ENCODE peak calls at places on chromosomes 6 and 20, in ten cellular contexts. F, B, T, O, A, N, K, R, E and M are unnamed samples.

GRCh38 chr20:57213924-57214323 is 52.5 kb downstream of the BMP7 start:
- DNase-seq in O (no peak), R (no peak), T (no peak), B (no peak), A (no peak), E (no peak), K (no peak), N (no peak), F (no peak), M (no peak)

GRCh38 chr6:140208286-140208685 is 833.8 kb upstream of the CITED2 start:
- DNase-seq in F (no peak), N (peak), R (no peak), A (no peak), T (peak), B (no peak), E (no peak), K (peak), O (no peak), M (no peak)

GRCh38 chr6:85273870-85274269 is 176.0 kb upstream of the NT5E start:
- DNase-seq in O (no peak), F (no peak), T (no peak), A (no peak), N (no peak), K (no peak), E (no peak), B (no peak), R (no peak), M (no peak)

GRCh38 chr6:37473364-37474095 is 26.2 kb downstream of the CCDC167 start:
- DNase-seq in A (no peak), N (peak), B (peak), R (peak), E (no peak), K (no peak), F (peak), O (no peak), T (peak), M (no peak)

GRCh38 chr6:6545616-6546317 is 42.8 kb upstream of the LY86 start:
- DNase-seq in E (no peak), B (no peak), R (no peak), N (no peak), T (no peak), O (peak), K (no peak), F (no peak), A (no peak), M (no peak)

GRCh38 chr6:35435075-35435837 is 16.9 kb upstream of the FANCE start:
- DNase-seq in O (no peak), A (no peak), B (no peak), K (no peak), E (no peak), R (no peak), T (no peak), N (no peak), F (no peak), M (no peak)

GRCh38 chr6:16533721-16534136 is 227.5 kb downstream of the ATXN1 start:
- DNase-seq in O (no peak), R (no peak), K (no peak), N (no peak), A (no peak), B (no peak), F (no peak), T (no peak), E (no peak), M (peak)

GRCh38 chr6:286681-287499 is 5.4 kb upstream of the DUSP22 start:
- DNase-seq in K (no peak), T (no peak), B (no peak), N (no peak), F (no peak), R (no peak), E (no peak), A (no peak), O (peak), M (no peak)

GRCh38 chr6:145017051-145017450 is 718.3 kb downstream of the EPM2A start:
- DNase-seq in N (no peak), O (no peak), K (no peak), E (no peak), F (no peak), B (no peak), R (no peak), T (no peak), A (no peak), M (no peak)

GRCh38 chr6:106315765-106316375 is 9.7 kb downstream of the ATG5 start:
- DNase-seq in O (no peak), A (no peak), F (no peak), K (no peak), B (no peak), E (no peak), N (no peak), T (no peak), R (no peak), M (peak)

GRCh38 chr6:56440551-56440981 is 193.2 kb upstream of the COL21A1 start:
- DNase-seq in E (no peak), B (no peak), O (no peak), A (no peak), K (no peak), T (no peak), R (no peak), N (peak), F (peak), M (no peak)

GRCh38 chr20:10828221-10828620 is 154.4 kb upstream of the JAG1 start:
- DNase-seq in E (no peak), K (no peak), R (no peak), F (no peak), N (no peak), A (no peak), T (no peak), O (no peak), B (no peak), M (no peak)

GRCh38 chr6:166934174-166934573 is 22.2 kb downstream of the RNASET2 start:
- DNase-seq in F (no peak), N (no peak), T (no peak), K (no peak), R (no peak), E (no peak), O (no peak), A (no peak), B (no peak), M (no peak)

GRCh38 chr6:105459049-105459448 is 56.2 kb upstream of the PREP start:
- DNase-seq in K (peak), B (no peak), A (peak), E (no peak), F (no peak), T (no peak), N (no peak), R (no peak), O (peak), M (peak)

GRCh38 chr6:32845381-32845884 is 1.6 kb upstream of the PSMB8 start:
- DNase-seq in B (no peak), N (no peak), E (no peak), F (no peak), K (no peak), R (no peak), A (no peak), O (peak), T (no peak), M (peak)

GRCh38 chr6:108621117-108621516 is 60.4 kb downstream of the FOXO3 start:
- DNase-seq in A (peak), R (peak), B (peak), E (peak), T (peak), K (no peak), O (no peak), N (peak), F (no peak), M (no peak)

GRCh38 chr6:55445648-55446204 is 118.5 kb downstream of the GFRAL start:
- DNase-seq in N (peak), A (peak), K (peak), B (peak), O (no peak), T (peak), E (no peak), R (peak), F (no peak), M (peak)

GRCh38 chr20:46151936-46152335 is 33.8 kb downstream of the CD40 start:
- DNase-seq in T (no peak), A (no peak), N (no peak), K (no peak), E (no peak), O (peak), R (no peak), F (no peak), B (no peak), M (peak)

GRCh38 chr6:5302995-5303622 is 41.8 kb downstream of the FARS2 start:
- DNase-seq in A (no peak), N (peak), O (peak), B (peak), T (peak), E (no peak), F (peak), K (peak), R (no peak), M (peak)

GRCh38 chr6:127069659-127070279 is 48.7 kb upstream of the RSPO3 start:
- DNase-seq in O (no peak), F (no peak), B (peak), K (peak), A (peak), T (peak), E (no peak), R (peak), N (peak), M (peak)

GRCh38 chr6:148596886-148597455 is 149.9 kb upstream of the UST start:
- DNase-seq in F (no peak), N (no peak), E (no peak), A (no peak), K (no peak), O (no peak), T (no peak), B (peak), R (peak), M (no peak)

GRCh38 chr20:1376453-1377270 is 16.2 kb downstream of the FKBP1A start:
- DNase-seq in R (no peak), T (no peak), O (peak), N (no peak), E (no peak), A (peak), B (no peak), F (no peak), K (peak), M (no peak)

GRCh38 chr20:257419-257818 is at the start of gene DEFB132:
- DNase-seq in N (no peak), A (no peak), E (no peak), T (no peak), O (no peak), R (no peak), K (no peak), B (no peak), F (peak), M (no peak)

GRCh38 chr6:53301801-53302537 is 46.8 kb downstream of the ELOVL5 start:
- DNase-seq in T (no peak), K (peak), A (no peak), B (no peak), R (no peak), O (no peak), E (no peak), F (peak), N (peak), M (peak)

GRCh38 chr6:37699138-37699766 is 1.6 kb upstream of the MDGA1 start:
- DNase-seq in R (no peak), K (no peak), O (peak), F (peak), T (no peak), E (no peak), N (peak), B (no peak), A (no peak), M (peak)

GRCh38 chr6:34052918-34053608 is 92.8 kb downstream of the GRM4 start:
- DNase-seq in E (no peak), N (no peak), O (no peak), B (no peak), K (no peak), A (no peak), F (no peak), R (no peak), T (no peak), M (no peak)

GRCh38 chr6:133501675-133502275 is 260.6 kb downstream of the EYA4 start:
- DNase-seq in T (peak), F (no peak), N (no peak), R (peak), K (no peak), O (no peak), A (no peak), E (no peak), B (peak), M (no peak)

GRCh38 chr6:73969982-73970960 is 274.3 kb downstream of the CD109 start:
- DNase-seq in E (no peak), R (peak), A (peak), B (peak), F (no peak), O (no peak), T (peak), N (peak), K (peak), M (peak)

GRCh38 chr6:142207265-142207877 is 60.3 kb downstream of the VTA1 start:
- DNase-seq in E (no peak), K (peak), R (peak), O (no peak), T (peak), B (peak), N (peak), A (peak), F (peak), M (peak)

GRCh38 chr6:118876814-118877213 is 17.1 kb upstream of the ASF1A start:
- DNase-seq in K (no peak), R (peak), A (peak), F (no peak), T (peak), O (no peak), B (peak), E (no peak), N (no peak), M (no peak)

GRCh38 chr20:17889226-17889625 is 79.4 kb downstream of the SNX5 start:
- DNase-seq in R (peak), T (peak), O (no peak), F (no peak), E (no peak), N (no peak), K (no peak), A (peak), B (peak), M (peak)

GRCh38 chr6:98633886-98634285 is 200.5 kb upstream of the POU3F2 start:
- DNase-seq in N (no peak), F (no peak), E (no peak), K (no peak), O (no peak), A (no peak), B (no peak), T (no peak), R (no peak), M (no peak)

GRCh38 chr6:149127212-149127611 is 190.3 kb upstream of the TAB2 start:
- DNase-seq in K (peak), B (peak), A (peak), O (no peak), F (no peak), N (no peak), E (no peak), R (peak), T (peak), M (no peak)

GRCh38 chr6:408148-408547 is 16.6 kb downstream of the IRF4 start:
- DNase-seq in B (no peak), R (no peak), O (no peak), A (no peak), E (no peak), T (no peak), F (no peak), N (no peak), K (no peak), M (no peak)